ENCODE peak calls at places on chromosome X, in four cellular contexts. Q, N, W and R are unnamed samples.

GRCh38 chrX:34810364-34810763 is 132.2 kb upstream of the FAM47B start:
- DNase-seq in W (no peak), Q (no peak), N (no peak), R (no peak)

GRCh38 chrX:17405225-17405969 is 30.4 kb downstream of the NHS start:
- DNase-seq in Q (no peak), N (no peak), W (no peak), R (no peak)

GRCh38 chrX:125810856-125811255 is 355.2 kb downstream of the DCAF12L2 start:
- DNase-seq in Q (no peak), N (no peak), W (no peak), R (no peak)

GRCh38 chrX:34873500-34874225 is 68.9 kb upstream of the FAM47B start:
- DNase-seq in Q (no peak), W (no peak), N (no peak), R (no peak)

GRCh38 chrX:43958529-43958928 is 14.7 kb downstream of the NDP start:
- DNase-seq in Q (no peak), N (no peak), W (peak; percentile 64), R (no peak)

GRCh38 chrX:110389570-110389969 is 30.9 kb downstream of the RTL9 start:
- DNase-seq in Q (no peak), W (no peak), N (no peak), R (no peak)

GRCh38 chrX:38519651-38520050 is 41.7 kb upstream of the TSPAN7 start:
- DNase-seq in N (no peak), Q (no peak), W (no peak), R (no peak)

GRCh38 chrX:148271263-148271662 is 229.2 kb upstream of the AFF2 start:
- DNase-seq in W (no peak), N (no peak), Q (no peak), R (no peak)

GRCh38 chrX:139052461-139052860 is 340.9 kb upstream of the FGF13 start:
- DNase-seq in N (no peak), W (no peak), Q (no peak), R (no peak)

GRCh38 chrX:150456466-150456865 is 93.3 kb downstream of the MAMLD1 start:
- DNase-seq in N (no peak), Q (no peak), W (no peak), R (no peak)

GRCh38 chrX:43939187-43939926 is 33.8 kb downstream of the NDP start:
- DNase-seq in W (no peak), Q (no peak), N (no peak), R (no peak)

GRCh38 chrX:129540725-129541184 is 696 bp downstream of the OCRL start:
- DNase-seq in W (no peak), Q (no peak), N (peak; percentile 31), R (no peak)

GRCh38 chrX:48489296-48489695 is 13.3 kb downstream of the FTSJ1 start:
- DNase-seq in N (no peak), W (no peak), Q (no peak), R (no peak)

GRCh38 chrX:155065035-155065734 is 5.8 kb downstream of the CMC4 start:
- DNase-seq in W (no peak), Q (no peak), N (no peak), R (no peak)

GRCh38 chrX:134172588-134173259 is 64.3 kb upstream of the CCDC160 start:
- DNase-seq in N (peak; percentile 27), W (peak; percentile 69), Q (no peak), R (no peak)

GRCh38 chrX:86066998-86067397 is 19.6 kb upstream of the CHM start:
- DNase-seq in Q (no peak), W (peak; percentile 14), N (no peak), R (no peak)

GRCh38 chrX:45710081-45710801 is 509.6 kb upstream of the DIPK2B start:
- DNase-seq in W (peak; percentile 2), Q (no peak), N (no peak), R (no peak)

DNA sequence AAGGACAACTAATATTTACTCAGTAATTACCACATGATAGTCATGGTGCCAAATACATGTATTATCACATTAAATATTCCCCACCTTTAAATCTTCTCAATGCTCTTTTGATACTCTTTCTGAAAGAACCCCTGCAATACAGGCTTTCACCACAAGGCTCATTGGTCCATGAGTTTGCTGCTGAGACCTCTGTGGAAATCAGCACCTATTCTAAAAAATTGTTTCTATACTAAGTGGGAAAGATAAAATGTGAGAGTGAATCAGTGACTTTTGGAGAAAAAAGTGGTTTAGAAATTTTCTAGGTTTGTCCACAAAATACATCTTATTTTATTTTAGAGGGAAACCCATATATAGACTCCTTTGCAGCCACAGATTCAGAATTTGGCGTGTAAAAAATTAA is 257.3 kb downstream of the ZIC3 start:
- DNase-seq in Q (no peak), W (peak; percentile 1), N (no peak), R (no peak)
- TF ChIP-seq CTCF in Q (no peak), W (peak; percentile 30), N (no peak), R (peak; percentile 9)

DNA sequence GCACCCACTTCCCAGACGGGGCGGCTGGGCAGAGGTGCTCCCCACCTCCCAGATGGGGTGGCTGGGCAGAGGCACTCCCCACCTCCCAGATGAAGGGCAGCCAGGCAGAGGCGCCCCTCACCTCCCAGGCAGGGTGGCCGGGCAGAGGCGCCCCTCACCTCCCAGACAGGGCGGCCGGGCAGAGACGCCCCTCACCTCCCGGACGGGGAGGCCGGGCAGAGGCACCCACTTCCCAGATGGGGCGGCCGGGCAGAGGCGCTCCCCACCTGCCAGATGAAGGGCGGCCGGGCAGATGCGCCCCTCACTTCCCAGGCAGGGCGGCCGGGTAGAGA is 61.2 kb downstream of the UPRT start:
- DNase-seq in Q (no peak), N (no peak), W (no peak), R (no peak)
- H3K9me3 ChIP-seq in Q (peaks cover 35% of the 10 kb centered on the region), N (peaks cover 32% of the 10 kb centered on the region), W (no peaks in the 10 kb centered on the region), R (peaks cover 16% of the 10 kb centered on the region)

GRCh38 chrX:7346021-7346420 is 198.1 kb upstream of the PUDP start:
- DNase-seq in N (no peak), Q (no peak), W (no peak), R (no peak)
- TF ChIP-seq POLR2AphosphoS5 in N (no peak), Q (no peak), W (no peak), R (no peak)

DNA sequence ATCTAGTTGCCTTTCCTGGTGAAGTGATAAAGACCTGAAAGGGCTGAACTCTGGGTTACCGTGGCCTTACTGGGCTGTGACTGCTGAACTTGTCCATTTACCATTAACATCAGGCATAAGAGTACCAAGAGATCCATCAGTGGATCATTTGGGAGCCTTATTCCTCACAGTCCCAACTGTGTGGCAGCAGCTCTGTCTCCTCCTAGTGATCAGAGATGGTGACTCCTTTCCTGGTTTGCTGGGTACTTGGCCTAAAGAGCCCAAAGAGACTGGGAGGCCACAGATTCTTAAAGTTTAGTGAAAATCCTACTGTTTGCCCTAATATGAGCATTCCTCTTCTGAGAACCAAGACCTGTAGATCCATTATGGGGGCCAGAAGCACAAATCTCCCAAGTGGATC is 56.3 kb upstream of the ATP6AP2 start:
- DNase-seq in W (no peak), Q (no peak), N (no peak), R (no peak)
- TF ChIP-seq CTCF in W (no peak), Q (no peak), N (no peak), R (no peak)

GRCh38 chrX:153802513-153803045 is 8.1 kb downstream of the SSR4 start:
- DNase-seq in N (no peak), W (no peak), Q (no peak), R (no peak)
- H3K9me3 ChIP-seq in N (peaks cover 13% of the 10 kb centered on the region), W (no peaks in the 10 kb centered on the region), Q (no peaks in the 10 kb centered on the region), R (no peaks in the 10 kb centered on the region)

GRCh38 chrX:3697220-3697684 is 16.2 kb downstream of the PRKX start:
- DNase-seq in N (no peak), W (no peak), Q (no peak), R (no peak)

GRCh38 chrX:3699841-3700381 is 13.5 kb downstream of the PRKX start:
- DNase-seq in W (no peak), N (no peak), Q (no peak), R (no peak)

GRCh38 chrX:3697701-3698279 is 15.7 kb downstream of the PRKX start:
- DNase-seq in Q (peak; percentile 81), W (no peak), N (no peak), R (no peak)
- TF ChIP-seq POLR2AphosphoS5 in Q (no peak), W (no peak), N (no peak), R (peak; percentile 41)

DNA sequence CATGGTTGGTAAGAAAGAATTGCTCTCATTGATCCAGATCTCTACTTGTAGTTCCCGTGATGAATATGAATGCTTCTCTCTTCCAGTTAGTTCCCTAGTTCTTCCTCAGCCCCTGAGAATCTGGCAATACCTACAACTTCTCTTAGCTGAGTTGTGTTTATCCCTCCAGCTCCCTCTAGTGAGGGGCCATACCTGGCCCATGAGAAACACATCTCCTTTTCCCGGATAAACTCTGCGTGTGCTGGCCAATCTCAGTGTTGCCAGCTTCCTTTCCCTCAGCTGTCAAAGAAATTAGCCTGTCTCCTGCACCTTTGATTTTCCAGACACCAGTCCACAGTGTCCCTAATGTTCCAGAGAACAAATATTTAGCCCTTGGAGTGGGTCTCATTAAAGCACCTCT is 5.7 kb downstream of the CBLL2 start:
- DNase-seq in W (no peak), Q (no peak), N (no peak), R (no peak)
- TF ChIP-seq CTCF in W (no peak), Q (no peak), N (no peak), R (no peak)

GRCh38 chrX:153650959-153651358 is 4.0 kb downstream of the DUSP9 start:
- DNase-seq in N (no peak), W (no peak), Q (no peak), R (no peak)
- H3K9me3 ChIP-seq in N (peaks cover 15% of the 10 kb centered on the region), W (no peaks in the 10 kb centered on the region), Q (peaks cover 23% of the 10 kb centered on the region), R (no peaks in the 10 kb centered on the region)

DNA sequence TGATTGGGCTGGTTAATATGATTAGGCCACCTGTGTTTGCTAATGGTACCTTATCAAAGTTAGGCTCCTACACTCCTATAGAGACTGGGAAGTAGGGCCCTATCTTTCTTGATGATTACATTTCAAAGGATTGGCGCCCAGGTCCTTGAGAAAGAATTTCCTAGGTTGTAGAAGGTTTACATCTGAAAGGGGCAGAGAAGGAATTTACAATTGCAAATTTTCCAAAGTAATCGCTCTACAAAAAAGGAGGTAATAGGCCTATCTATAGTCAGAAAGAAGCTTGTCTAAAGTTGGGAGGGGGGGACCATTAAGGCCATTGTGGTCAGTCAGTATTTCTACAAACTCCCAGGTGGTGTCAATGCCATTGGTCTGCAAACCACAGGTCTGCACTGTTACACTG is 638.4 kb downstream of the IL1RAPL1 start:
- DNase-seq in W (no peak), Q (no peak), N (no peak), R (no peak)
- TF ChIP-seq POLR2AphosphoS5 in W (no peak), Q (no peak), N (no peak), R (no peak)